ENCODE peak calls at places on chromosome 9, in seven cellular contexts. One of them, this sample, is unnamed.

GRCh38 chr9:581673-582497 is 259.6 kb upstream of the DMRT1 start:
- DNase-seq in neural progenitor cell: peak; percentile 57
- DNase-seq in psoas muscle: no peak
- DNase-seq in uterus: no peak
- DNase-seq in CD8-positive, alpha-beta memory T cell: no peak
- DNase-seq in neuronal stem cell: no peak
- DNase-seq in A549: peak; percentile 35
- DNase-seq in this sample: no peak

GRCh38 chr9:92648447-92649406 is 21.2 kb downstream of the IPPK start:
- DNase-seq in A549: no peak
- DNase-seq in neuronal stem cell: no peak
- DNase-seq in uterus: peak; percentile 13
- DNase-seq in CD8-positive, alpha-beta memory T cell: no peak
- DNase-seq in neural progenitor cell: no peak
- DNase-seq in psoas muscle: no peak
- DNase-seq in this sample: no peak

GRCh38 chr9:2066312-2067273 is 51.4 kb downstream of the SMARCA2 start:
- DNase-seq in uterus: no peak
- DNase-seq in psoas muscle: no peak
- DNase-seq in neuronal stem cell: no peak
- DNase-seq in neural progenitor cell: peak; percentile 54
- DNase-seq in A549: peak; percentile 24
- DNase-seq in CD8-positive, alpha-beta memory T cell: peak; percentile 23
- DNase-seq in this sample: no peak

GRCh38 chr9:115142502-115143265 is 24.7 kb upstream of the TNC start:
- DNase-seq in neural progenitor cell: no peak
- DNase-seq in uterus: no peak
- DNase-seq in neuronal stem cell: no peak
- DNase-seq in CD8-positive, alpha-beta memory T cell: no peak
- DNase-seq in A549: no peak
- DNase-seq in psoas muscle: no peak
- DNase-seq in this sample: no peak

GRCh38 chr9:14768561-14769234 is 46.2 kb upstream of the CER1 start:
- DNase-seq in CD8-positive, alpha-beta memory T cell: peak; percentile 10
- DNase-seq in neuronal stem cell: peak; percentile 63
- DNase-seq in uterus: peak; percentile 31
- DNase-seq in A549: peak; percentile 52
- DNase-seq in neural progenitor cell: peak; percentile 72
- DNase-seq in psoas muscle: no peak
- DNase-seq in this sample: no peak

GRCh38 chr9:16458696-16459420 is 411.6 kb downstream of the BNC2 start:
- DNase-seq in uterus: no peak
- DNase-seq in psoas muscle: no peak
- DNase-seq in neural progenitor cell: no peak
- DNase-seq in neuronal stem cell: no peak
- DNase-seq in A549: no peak
- DNase-seq in CD8-positive, alpha-beta memory T cell: no peak
- DNase-seq in this sample: no peak

GRCh38 chr9:801399-802071 is 40.0 kb upstream of the DMRT1 start:
- DNase-seq in psoas muscle: no peak
- DNase-seq in uterus: peak; percentile 36
- DNase-seq in CD8-positive, alpha-beta memory T cell: no peak
- DNase-seq in A549: no peak
- DNase-seq in neuronal stem cell: no peak
- DNase-seq in neural progenitor cell: no peak
- DNase-seq in this sample: no peak

GRCh38 chr9:69131682-69132081 is 42.4 kb upstream of the TJP2 start:
- DNase-seq in psoas muscle: peak; percentile 30
- DNase-seq in CD8-positive, alpha-beta memory T cell: no peak
- DNase-seq in neuronal stem cell: no peak
- DNase-seq in neural progenitor cell: no peak
- DNase-seq in uterus: peak; percentile 61
- DNase-seq in A549: peak; percentile 26
- DNase-seq in this sample: peak; percentile 40

GRCh38 chr9:118222375-118222774 is 518.2 kb downstream of the TLR4 start:
- DNase-seq in CD8-positive, alpha-beta memory T cell: no peak
- DNase-seq in uterus: no peak
- DNase-seq in neuronal stem cell: peak; percentile 3
- DNase-seq in A549: peak; percentile 28
- DNase-seq in neural progenitor cell: peak; percentile 38
- DNase-seq in psoas muscle: no peak
- DNase-seq in this sample: no peak

GRCh38 chr9:23789529-23790254 is 36.3 kb downstream of the ELAVL2 start:
- DNase-seq in uterus: no peak
- DNase-seq in neural progenitor cell: no peak
- DNase-seq in neuronal stem cell: no peak
- DNase-seq in psoas muscle: no peak
- DNase-seq in CD8-positive, alpha-beta memory T cell: no peak
- DNase-seq in A549: no peak
- DNase-seq in this sample: no peak

GRCh38 chr9:19965336-19965735 is 176.5 kb upstream of the SLC24A2 start:
- DNase-seq in neural progenitor cell: no peak
- DNase-seq in uterus: no peak
- DNase-seq in CD8-positive, alpha-beta memory T cell: no peak
- DNase-seq in neuronal stem cell: no peak
- DNase-seq in psoas muscle: no peak
- DNase-seq in A549: no peak
- DNase-seq in this sample: no peak

GRCh38 chr9:9752722-9753121 is 860.1 kb downstream of the PTPRD start:
- DNase-seq in uterus: no peak
- DNase-seq in neuronal stem cell: no peak
- DNase-seq in neural progenitor cell: no peak
- DNase-seq in psoas muscle: no peak
- DNase-seq in A549: no peak
- DNase-seq in CD8-positive, alpha-beta memory T cell: no peak
- DNase-seq in this sample: no peak

GRCh38 chr9:92807757-92808725 is 43.4 kb upstream of the BICD2 start:
- DNase-seq in neuronal stem cell: no peak
- DNase-seq in psoas muscle: no peak
- DNase-seq in A549: no peak
- DNase-seq in uterus: no peak
- DNase-seq in neural progenitor cell: peak; percentile 36
- DNase-seq in CD8-positive, alpha-beta memory T cell: peak; percentile 34
- DNase-seq in this sample: no peak

GRCh38 chr9:69932901-69933300 is 110.7 kb upstream of the MAMDC2 start:
- DNase-seq in CD8-positive, alpha-beta memory T cell: no peak
- DNase-seq in neuronal stem cell: no peak
- DNase-seq in neural progenitor cell: peak; percentile 73
- DNase-seq in psoas muscle: no peak
- DNase-seq in A549: peak; percentile 54
- DNase-seq in uterus: no peak
- DNase-seq in this sample: no peak

GRCh38 chr9:113661074-113661473 is 197.5 kb downstream of the RGS3 start:
- DNase-seq in neural progenitor cell: no peak
- DNase-seq in psoas muscle: no peak
- DNase-seq in uterus: no peak
- DNase-seq in A549: no peak
- DNase-seq in neuronal stem cell: no peak
- DNase-seq in CD8-positive, alpha-beta memory T cell: no peak
- DNase-seq in this sample: no peak
- H3K4me1 ChIP-seq in neural progenitor cell: no peaks in the 10 kb centered on the region
- H3K4me1 ChIP-seq in psoas muscle: peaks cover 17% of the 10 kb centered on the region
- H3K4me1 ChIP-seq in uterus: no peaks in the 10 kb centered on the region
- H3K4me1 ChIP-seq in A549: peaks cover 4% of the 10 kb centered on the region
- H3K4me1 ChIP-seq in neuronal stem cell: peaks cover 8% of the 10 kb centered on the region
- H3K4me1 ChIP-seq in CD8-positive, alpha-beta memory T cell: no peaks in the 10 kb centered on the region
- H3K4me1 ChIP-seq in this sample: no peaks in the 10 kb centered on the region

DNA sequence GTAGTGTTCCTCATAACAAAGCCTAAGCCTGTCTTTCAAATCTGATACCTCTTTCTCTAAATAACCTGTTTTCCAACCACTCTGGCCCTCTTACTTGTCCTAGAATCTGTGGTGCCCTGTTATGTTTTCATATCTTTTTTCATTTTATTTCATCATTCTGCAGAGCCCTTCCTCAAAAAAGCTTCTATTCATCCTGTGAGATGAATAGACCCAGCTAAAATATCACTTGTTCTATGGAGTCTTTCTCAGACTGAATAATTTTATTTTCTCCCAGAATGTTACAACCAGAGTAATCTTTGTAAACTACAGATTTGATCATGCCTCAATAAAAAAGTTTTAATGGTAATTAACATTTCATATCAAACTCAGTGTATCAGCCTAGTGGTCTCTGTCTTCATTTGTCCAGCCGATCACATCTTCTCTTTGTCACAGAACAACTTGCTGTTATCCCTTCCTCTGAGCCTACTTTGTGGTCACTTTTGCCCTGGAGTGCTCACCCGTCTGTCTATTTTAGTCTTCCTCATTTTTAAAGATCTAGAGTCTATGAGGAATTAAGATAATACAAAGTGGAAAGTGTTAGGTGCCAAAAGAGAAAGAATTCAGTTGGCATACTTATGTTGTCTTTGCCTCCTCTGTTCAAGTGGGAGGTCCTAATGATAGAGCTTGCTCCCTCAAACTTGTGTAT is 77.8 kb downstream of the ZCCHC7 start:
- DNase-seq in psoas muscle: no peak
- DNase-seq in CD8-positive, alpha-beta memory T cell: no peak
- DNase-seq in neural progenitor cell: no peak
- DNase-seq in A549: no peak
- DNase-seq in neuronal stem cell: no peak
- DNase-seq in uterus: no peak
- DNase-seq in this sample: no peak
- H3K4me1 ChIP-seq in psoas muscle: peaks cover 20% of the 10 kb centered on the region
- H3K4me1 ChIP-seq in CD8-positive, alpha-beta memory T cell: peaks cover 20% of the 10 kb centered on the region
- H3K4me1 ChIP-seq in neural progenitor cell: peaks cover 71% of the 10 kb centered on the region
- H3K4me1 ChIP-seq in A549: peaks cover 22% of the 10 kb centered on the region
- H3K4me1 ChIP-seq in neuronal stem cell: peaks cover 30% of the 10 kb centered on the region
- H3K4me1 ChIP-seq in uterus: no peaks in the 10 kb centered on the region
- H3K4me1 ChIP-seq in this sample: peaks cover 20% of the 10 kb centered on the region

GRCh38 chr9:38039907-38040682 is 28.9 kb downstream of the SHB start:
- DNase-seq in psoas muscle: no peak
- DNase-seq in neural progenitor cell: no peak
- DNase-seq in CD8-positive, alpha-beta memory T cell: no peak
- DNase-seq in neuronal stem cell: no peak
- DNase-seq in A549: no peak
- DNase-seq in uterus: no peak
- DNase-seq in this sample: no peak

GRCh38 chr9:38042626-38043359 is 26.2 kb downstream of the SHB start:
- DNase-seq in neural progenitor cell: no peak
- DNase-seq in psoas muscle: no peak
- DNase-seq in A549: no peak
- DNase-seq in neuronal stem cell: no peak
- DNase-seq in CD8-positive, alpha-beta memory T cell: no peak
- DNase-seq in uterus: no peak
- DNase-seq in this sample: no peak

GRCh38 chr9:38043931-38044623 is 24.9 kb downstream of the SHB start:
- DNase-seq in CD8-positive, alpha-beta memory T cell: no peak
- DNase-seq in A549: no peak
- DNase-seq in neural progenitor cell: no peak
- DNase-seq in psoas muscle: no peak
- DNase-seq in neuronal stem cell: no peak
- DNase-seq in uterus: no peak
- DNase-seq in this sample: no peak

GRCh38 chr9:38039090-38039906 is 29.7 kb downstream of the SHB start:
- DNase-seq in uterus: no peak
- DNase-seq in neural progenitor cell: no peak
- DNase-seq in CD8-positive, alpha-beta memory T cell: no peak
- DNase-seq in A549: peak; percentile 58
- DNase-seq in psoas muscle: no peak
- DNase-seq in neuronal stem cell: no peak
- DNase-seq in this sample: no peak

DNA sequence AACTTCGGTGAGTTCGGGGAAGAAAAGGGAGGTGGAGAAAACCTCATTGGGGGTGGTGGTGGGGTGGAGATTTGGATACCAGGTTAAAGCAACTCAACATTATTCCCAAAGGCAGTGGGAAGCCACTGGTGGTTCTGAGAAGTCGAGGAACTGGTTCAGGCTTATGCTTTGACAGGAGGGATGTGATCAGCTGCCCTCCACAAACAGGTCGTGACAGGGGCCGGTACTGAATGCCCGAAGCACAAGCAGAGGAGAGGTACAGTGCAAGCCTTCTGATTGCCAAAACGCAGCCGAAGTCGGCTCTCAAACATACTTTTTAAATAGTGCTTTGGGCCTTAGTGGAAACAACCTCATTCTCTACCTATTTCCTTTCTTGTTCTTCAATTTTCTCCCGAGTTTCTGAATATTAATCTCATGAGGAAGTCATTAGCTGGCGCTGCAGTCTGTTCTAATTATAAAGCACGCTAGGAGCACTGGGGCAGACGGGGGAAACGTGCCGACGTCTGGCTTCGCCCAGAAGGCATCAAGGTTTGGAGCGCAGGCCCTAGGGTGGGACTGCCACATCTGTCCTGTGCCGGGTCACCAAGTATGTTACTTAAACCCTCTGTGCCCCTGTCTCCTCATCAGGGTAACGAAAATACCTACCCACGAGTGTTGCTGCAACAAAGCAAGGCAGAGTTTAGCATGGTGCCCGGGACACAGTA is 27.3 kb downstream of the SHB start:
- DNase-seq in neural progenitor cell: no peak
- DNase-seq in A549: no peak
- DNase-seq in neuronal stem cell: no peak
- DNase-seq in uterus: no peak
- DNase-seq in CD8-positive, alpha-beta memory T cell: no peak
- DNase-seq in psoas muscle: no peak
- DNase-seq in this sample: no peak
- H3K4me1 ChIP-seq in neural progenitor cell: peaks cover 14% of the 10 kb centered on the region
- H3K4me1 ChIP-seq in A549: peaks cover 89% of the 10 kb centered on the region
- H3K4me1 ChIP-seq in neuronal stem cell: peaks cover 14% of the 10 kb centered on the region
- H3K4me1 ChIP-seq in uterus: no peaks in the 10 kb centered on the region
- H3K4me1 ChIP-seq in CD8-positive, alpha-beta memory T cell: no peaks in the 10 kb centered on the region
- H3K4me1 ChIP-seq in psoas muscle: peaks cover 33% of the 10 kb centered on the region
- H3K4me1 ChIP-seq in this sample: peaks cover 90% of the 10 kb centered on the region

DNA sequence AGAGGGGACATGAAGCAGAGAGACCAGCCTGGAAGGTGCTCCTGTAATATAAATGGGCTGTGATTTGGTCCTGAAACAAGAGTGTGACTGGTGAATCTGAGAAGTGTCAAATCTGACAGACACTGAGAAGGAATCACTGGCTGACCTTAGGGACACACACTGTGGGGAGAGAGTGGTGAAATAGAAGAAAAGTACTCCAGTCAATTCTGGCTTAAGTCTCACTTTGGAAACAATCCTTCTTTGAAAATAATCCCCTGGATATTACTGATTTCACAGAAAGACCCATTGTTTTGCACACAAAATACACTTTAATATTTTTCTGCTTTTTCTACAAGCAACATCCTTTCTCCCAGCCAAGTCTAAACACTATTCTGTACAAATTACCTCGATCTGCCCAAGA is 68.8 kb downstream of the MAPKAP1 start:
- DNase-seq in psoas muscle: no peak
- DNase-seq in neuronal stem cell: no peak
- DNase-seq in CD8-positive, alpha-beta memory T cell: no peak
- DNase-seq in A549: no peak
- DNase-seq in uterus: no peak
- DNase-seq in neural progenitor cell: no peak
- DNase-seq in this sample: no peak
- H3K4me1 ChIP-seq in psoas muscle: peaks cover 14% of the 10 kb centered on the region
- H3K4me1 ChIP-seq in neuronal stem cell: no peaks in the 10 kb centered on the region
- H3K4me1 ChIP-seq in CD8-positive, alpha-beta memory T cell: peaks cover 8% of the 10 kb centered on the region
- H3K4me1 ChIP-seq in A549: peaks cover 14% of the 10 kb centered on the region
- H3K4me1 ChIP-seq in uterus: no peaks in the 10 kb centered on the region
- H3K4me1 ChIP-seq in neural progenitor cell: peaks cover 5% of the 10 kb centered on the region
- H3K4me1 ChIP-seq in this sample: peaks cover 14% of the 10 kb centered on the region

DNA sequence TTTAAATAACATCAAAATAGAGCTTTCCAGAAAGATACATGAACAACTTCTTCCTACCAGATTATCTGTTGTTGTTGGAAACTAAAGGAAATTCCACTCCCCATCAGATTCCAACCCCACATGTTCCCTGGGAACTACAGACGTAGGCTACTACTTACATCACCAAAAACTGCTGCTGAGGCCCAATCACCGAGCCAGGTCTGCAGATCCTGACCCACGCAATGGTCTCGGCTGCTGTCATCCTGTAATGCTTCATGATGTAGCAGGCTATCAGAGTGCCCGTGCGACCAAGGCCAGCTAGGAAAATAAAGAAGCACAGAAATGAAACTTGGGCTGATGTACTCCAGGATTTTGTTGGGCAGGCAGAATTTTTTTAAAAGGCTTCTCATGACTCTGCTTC is 73.5 kb downstream of the HABP4 start:
- DNase-seq in uterus: peak; percentile 32
- DNase-seq in neuronal stem cell: no peak
- DNase-seq in psoas muscle: peak; percentile 47
- DNase-seq in CD8-positive, alpha-beta memory T cell: no peak
- DNase-seq in A549: no peak
- DNase-seq in neural progenitor cell: no peak
- DNase-seq in this sample: peak; percentile 60
- H3K4me1 ChIP-seq in uterus: no peaks in the 10 kb centered on the region
- H3K4me1 ChIP-seq in neuronal stem cell: no peaks in the 10 kb centered on the region
- H3K4me1 ChIP-seq in psoas muscle: no peaks in the 10 kb centered on the region
- H3K4me1 ChIP-seq in CD8-positive, alpha-beta memory T cell: no peaks in the 10 kb centered on the region
- H3K4me1 ChIP-seq in A549: no peaks in the 10 kb centered on the region
- H3K4me1 ChIP-seq in neural progenitor cell: no peaks in the 10 kb centered on the region
- H3K4me1 ChIP-seq in this sample: peaks cover 57% of the 10 kb centered on the region